ENCODE peak calls at places on chromosomes 6 and 20, in six cellular contexts. O is psoas muscle, P is neural crest cell, C is GM20000, N is nephron progenitor cell, Q is cardiac fibroblast. Y is an unnamed sample.

GRCh38 chr6:25331085-25331685 is 52.0 kb downstream of the CARMIL1 start:
- DNase-seq in O (no peak), P (no peak), C (no peak), N (no peak), Q (no peak), Y (no peak)

GRCh38 chr6:134669531-134669930 is 280.4 kb downstream of the ALDH8A1 start:
- DNase-seq in O (no peak), P (no peak), C (no peak), N (no peak), Q (no peak), Y (no peak)

GRCh38 chr6:24856954-24857670 is 58.4 kb upstream of the ARMH2 start:
- DNase-seq in O (no peak), P (no peak), C (no peak), N (no peak), Q (no peak), Y (no peak)

GRCh38 chr20:63264519-63264918 is 8.1 kb upstream of the ARFGAP1 start:
- DNase-seq in O (no peak), P (no peak), C (no peak), N (no peak), Q (no peak), Y (no peak)

GRCh38 chr6:105177521-105177920 is 2.3 kb downstream of the POPDC3 start:
- DNase-seq in O (no peak), P (no peak), C (no peak), N (no peak), Q (no peak), Y (no peak)

GRCh38 chr6:101517632-101518031 is 124.1 kb downstream of the GRIK2 start:
- DNase-seq in O (no peak), P (no peak), C (no peak), N (no peak), Q (no peak), Y (no peak)

GRCh38 chr6:159094444-159095252 is 49.9 kb upstream of the TAGAP start:
- DNase-seq in O (no peak), P (no peak), C (peak; percentile 66), N (no peak), Q (no peak), Y (no peak)

GRCh38 chr20:1764136-1765033 is 106.8 kb upstream of the SIRPG start:
- DNase-seq in O (peak; percentile 72), P (peak; percentile 65), C (peak; percentile 69), N (peak; percentile 77), Q (peak; percentile 92), Y (peak; percentile 51)

GRCh38 chr6:797479-798077 is 104.6 kb upstream of the EXOC2 start:
- DNase-seq in O (no peak), P (peak; percentile 42), C (peak; percentile 36), N (peak; percentile 49), Q (peak; percentile 69), Y (peak; percentile 21)

GRCh38 chr6:157695301-157696030 is 127.6 kb upstream of the SNX9 start:
- DNase-seq in O (no peak), P (no peak), C (no peak), N (no peak), Q (no peak), Y (no peak)

GRCh38 chr6:154319231-154319858 is 37.3 kb downstream of the IPCEF1 start:
- DNase-seq in O (no peak), P (no peak), C (no peak), N (peak; percentile 16), Q (peak; percentile 58), Y (no peak)

GRCh38 chr6:159679091-159680077 is 13.7 kb downstream of the SOD2 start:
- DNase-seq in O (no peak), P (no peak), C (no peak), N (no peak), Q (no peak), Y (no peak)

GRCh38 chr6:166770216-166771116 is 143.4 kb upstream of the RPS6KA2 start:
- DNase-seq in O (no peak), P (no peak), C (no peak), N (no peak), Q (peak; percentile 10), Y (no peak)

GRCh38 chr6:100751590-100751989 is 129.5 kb downstream of the ASCC3 start:
- DNase-seq in O (no peak), P (no peak), C (no peak), N (no peak), Q (no peak), Y (no peak)

GRCh38 chr20:33301192-33301930 is 18.3 kb downstream of the BPIFB1 start:
- DNase-seq in O (no peak), P (no peak), C (no peak), N (no peak), Q (no peak), Y (no peak)

GRCh38 chr6:89310929-89311328 is 4.2 kb downstream of the GABRR2 start:
- DNase-seq in O (no peak), P (no peak), C (no peak), N (no peak), Q (no peak), Y (no peak)

GRCh38 chr6:146358341-146359046 is 185.1 kb upstream of the RAB32 start:
- DNase-seq in O (no peak), P (no peak), C (no peak), N (no peak), Q (peak; percentile 66), Y (no peak)

GRCh38 chr20:63790572-63791168 is 40.4 kb downstream of the ZBTB46 start:
- DNase-seq in O (no peak), P (no peak), C (no peak), N (no peak), Q (no peak), Y (no peak)

GRCh38 chr6:30530013-30530412 is 26.3 kb downstream of the GNL1 start:
- DNase-seq in O (no peak), P (no peak), C (no peak), N (no peak), Q (no peak), Y (no peak)

GRCh38 chr20:56630506-56631317 is 1.6 kb downstream of the TFAP2C start:
- DNase-seq in O (no peak), P (peak; percentile 33), C (peak; percentile 44), N (peak; percentile 66), Q (no peak), Y (no peak)

GRCh38 chr20:16518068-16518783 is 55.0 kb downstream of the KIF16B start:
- DNase-seq in O (no peak), P (peak; percentile 42), C (peak; percentile 50), N (peak; percentile 43), Q (peak; percentile 60), Y (no peak)
- TF ChIP-seq CTCF in O (peak; percentile 71), P (peak; percentile 75), C (no peak), N (peak; percentile 57), Q (peak; percentile 60), Y (peak; percentile 74)

DNA sequence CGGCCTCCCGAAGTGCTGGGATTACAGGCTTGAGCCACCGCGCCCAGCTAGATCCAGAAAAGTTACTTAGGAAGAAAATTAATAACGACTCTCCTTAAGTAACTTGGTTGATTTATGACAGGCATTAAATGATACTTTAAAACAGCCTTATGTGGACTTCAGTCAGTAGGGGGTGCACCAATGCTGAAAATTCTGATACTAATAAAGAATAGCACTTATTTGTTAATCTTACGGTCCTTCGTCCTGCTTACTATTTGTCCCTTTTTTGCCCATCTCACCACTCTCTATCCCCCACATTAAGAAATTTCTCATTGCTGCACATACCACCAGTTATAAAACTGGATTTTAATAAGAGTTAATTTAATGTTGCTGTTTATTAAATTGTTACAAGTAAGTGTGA is 12.7 kb upstream of the PRELID3B start:
- DNase-seq in O (no peak), P (no peak), C (no peak), N (no peak), Q (peak; percentile 45), Y (no peak)
- TF ChIP-seq CTCF in O (peak; percentile 9), P (peak; percentile 37), C (no peak), N (no peak), Q (peak; percentile 37), Y (no peak)

GRCh38 chr6:61886608-61887259 is 399.3 kb downstream of the KHDRBS2 start:
- DNase-seq in O (no peak), P (no peak), C (no peak), N (no peak), Q (no peak), Y (no peak)
- TF ChIP-seq CTCF in O (no peak), P (peak; percentile 59), C (no peak), N (peak; percentile 20), Q (no peak), Y (peak; percentile 26)

GRCh38 chr6:71889366-71889765 is 3.0 kb downstream of the RIMS1 start:
- DNase-seq in O (no peak), P (no peak), C (no peak), N (no peak), Q (no peak), Y (no peak)

GRCh38 chr6:71888720-71889340 is 2.5 kb downstream of the RIMS1 start:
- DNase-seq in O (no peak), P (no peak), C (no peak), N (no peak), Q (no peak), Y (no peak)

GRCh38 chr6:71887744-71888115 is 1.4 kb downstream of the RIMS1 start:
- DNase-seq in O (no peak), P (no peak), C (no peak), N (no peak), Q (no peak), Y (no peak)

GRCh38 chr6:71887006-71887743 is 825 bp downstream of the RIMS1 start:
- DNase-seq in O (peak; percentile 45), P (peak; percentile 5), C (peak; percentile 18), N (peak; percentile 30), Q (no peak), Y (no peak)

GRCh38 chr6:71886184-71887005 is at the start of gene RIMS1:
- DNase-seq in O (peak; percentile 39), P (peak; percentile 64), C (peak; percentile 71), N (peak; percentile 77), Q (peak; percentile 18), Y (peak; percentile 61)
- TF ChIP-seq CTCF in O (no peak), P (peak; percentile 63), C (no peak), N (peak; percentile 30), Q (peak; percentile 41), Y (peak; percentile 61)

GRCh38 chr6:74991573-74992332 is 214.1 kb downstream of the COL12A1 start:
- DNase-seq in O (no peak), P (no peak), C (no peak), N (no peak), Q (peak; percentile 60), Y (no peak)
- TF ChIP-seq CTCF in O (no peak), P (no peak), C (no peak), N (no peak), Q (peak; percentile 42), Y (no peak)

GRCh38 chr6:38387994-38388393 is 251.7 kb downstream of the BTBD9 start:
- DNase-seq in O (no peak), P (no peak), C (no peak), N (no peak), Q (peak; percentile 19), Y (no peak)

GRCh38 chr6:38391909-38392614 is 247.7 kb downstream of the BTBD9 start:
- DNase-seq in O (no peak), P (no peak), C (no peak), N (no peak), Q (no peak), Y (no peak)

GRCh38 chr6:38391206-38391908 is 248.4 kb downstream of the BTBD9 start:
- DNase-seq in O (no peak), P (no peak), C (no peak), N (no peak), Q (no peak), Y (no peak)

GRCh38 chr6:38387461-38387860 is 252.3 kb downstream of the BTBD9 start:
- DNase-seq in O (no peak), P (no peak), C (no peak), N (no peak), Q (no peak), Y (no peak)

DNA sequence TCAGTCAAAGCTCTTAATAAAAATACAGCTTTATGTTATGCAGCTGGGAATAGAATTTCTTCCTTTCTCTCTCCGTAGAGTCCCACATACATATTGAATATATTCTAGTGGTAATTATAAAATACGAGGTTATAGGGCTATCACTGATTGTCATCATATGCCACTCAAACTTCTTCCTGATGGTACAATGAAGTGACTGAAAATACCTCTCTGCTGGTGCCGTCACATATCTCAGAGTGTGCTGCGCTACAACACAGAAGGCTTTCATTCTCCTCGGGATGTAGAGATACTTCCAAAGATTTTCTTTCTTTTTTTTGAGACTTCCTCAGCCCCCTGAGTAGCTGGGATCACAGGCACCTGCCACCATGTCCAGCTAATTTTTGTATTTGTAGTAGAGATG is 249.9 kb downstream of the BTBD9 start:
- DNase-seq in O (no peak), P (no peak), C (no peak), N (no peak), Q (no peak), Y (no peak)
- TF ChIP-seq CTCF in O (no peak), P (no peak), C (no peak), N (no peak), Q (no peak), Y (no peak)